ENCODE peak calls at places on chromosomes 3 and 15, in ten cellular contexts. L is stimulated activated CD4-positive, alpha-beta T cell treated with anti-CD3 and anti-CD28 coated beads, Interleukin-4, amount 100 ng/mL, for 24 hours; F is OCI-M1; O is cardiac fibroblast; E is adrenal gland; R is posterior cingulate gyrus; N is PC-3; T is prostate gland; C is coronary artery; Z is effector memory CD8-positive, alpha-beta T cell. Q is an unnamed sample.

GRCh38 chr3:49327485-49327884 is 12.4 kb downstream of the USP4 start:
- DNase-seq in F (no peak), Z (no peak), C (no peak), N (peak), E (no peak), T (no peak), R (no peak), O (peak), L (no peak), Q (no peak)

GRCh38 chr3:153221748-153222162 is 59.7 kb downstream of the RAP2B start:
- DNase-seq in N (peak), C (peak), T (no peak), O (peak), Z (peak), R (peak), E (peak), F (peak), L (peak), Q (no peak)

GRCh38 chr3:63562323-63562722 is 90.2 kb upstream of the SNTN start:
- DNase-seq in O (no peak), Z (no peak), C (no peak), R (no peak), E (no peak), L (no peak), F (no peak), T (no peak), N (no peak), Q (no peak)

GRCh38 chr3:73086071-73086494 is 24.6 kb downstream of the EBLN2 start:
- DNase-seq in E (peak), N (peak), L (peak), C (no peak), O (peak), T (peak), R (peak), Z (peak), F (peak), Q (no peak)

GRCh38 chr15:48520376-48521155 is 124.9 kb downstream of the FBN1 start:
- DNase-seq in L (no peak), F (no peak), C (no peak), E (no peak), R (no peak), T (peak), O (no peak), Z (no peak), N (peak), Q (no peak)

GRCh38 chr3:169147246-169148008 is 516.1 kb downstream of the MECOM start:
- DNase-seq in L (no peak), Z (no peak), R (no peak), F (peak), E (peak), N (peak), C (no peak), O (peak), T (peak), Q (no peak)

GRCh38 chr3:186361612-186362408 is at the start of gene DGKG:
- DNase-seq in C (peak), L (peak), F (no peak), Z (no peak), T (no peak), O (no peak), N (peak), R (peak), E (peak), Q (no peak)

GRCh38 chr15:93173369-93173768 is 84.4 kb upstream of the RGMA start:
- DNase-seq in N (peak), E (no peak), Z (no peak), T (no peak), C (no peak), F (no peak), O (peak), L (no peak), R (no peak), Q (no peak)

GRCh38 chr3:63877737-63878393 is 14.2 kb downstream of the ATXN7 start:
- DNase-seq in R (no peak), E (no peak), C (no peak), L (no peak), F (no peak), Z (no peak), N (no peak), O (peak), T (no peak), Q (no peak)

GRCh38 chr15:80480909-80481308 is 76.7 kb downstream of the ARNT2 start:
- DNase-seq in Z (no peak), O (peak), N (peak), C (no peak), F (no peak), L (no peak), E (peak), T (no peak), R (peak), Q (no peak)

GRCh38 chr15:45143946-45144345 is 14.2 kb downstream of the DUOX1 start:
- DNase-seq in Z (no peak), F (no peak), L (no peak), R (peak), O (no peak), E (no peak), N (no peak), C (no peak), T (no peak), Q (no peak)

GRCh38 chr3:107958151-107958550 is 132.7 kb downstream of the CD47 start:
- DNase-seq in Z (no peak), F (peak), L (no peak), O (peak), T (no peak), R (no peak), E (no peak), N (no peak), C (no peak), Q (no peak)